ENCODE peak calls at places on chromosomes 11 and 22, in five cellular contexts. One of them, this sample, is unnamed.

GRCh38 chr22:37162221-37163095 is 12.7 kb upstream of the IL2RB start:
- DNase-seq in stomach: no peak
- DNase-seq in heart left ventricle: peak; percentile 33
- DNase-seq in adrenal gland: no peak
- DNase-seq in transverse colon: peak; percentile 49
- DNase-seq in this sample: peak; percentile 2

GRCh38 chr11:78037056-78037455 is 14.0 kb upstream of the KCTD14 start:
- DNase-seq in stomach: peak; percentile 89
- DNase-seq in heart left ventricle: no peak
- DNase-seq in adrenal gland: no peak
- DNase-seq in transverse colon: peak; percentile 71
- DNase-seq in this sample: peak; percentile 82

GRCh38 chr11:31499576-31500178 is 9.7 kb downstream of the IMMP1L start:
- DNase-seq in stomach: no peak
- DNase-seq in heart left ventricle: no peak
- DNase-seq in adrenal gland: no peak
- DNase-seq in transverse colon: no peak
- DNase-seq in this sample: no peak

GRCh38 chr11:21430532-21430931 is 761.1 kb downstream of the NELL1 start:
- DNase-seq in stomach: no peak
- DNase-seq in heart left ventricle: no peak
- DNase-seq in adrenal gland: no peak
- DNase-seq in transverse colon: no peak
- DNase-seq in this sample: no peak

GRCh38 chr11:46733234-46733633 is 14.2 kb downstream of the F2 start:
- DNase-seq in stomach: no peak
- DNase-seq in heart left ventricle: no peak
- DNase-seq in adrenal gland: no peak
- DNase-seq in transverse colon: no peak
- DNase-seq in this sample: no peak

GRCh38 chr22:18024276-18024939 is at the start of gene MICAL3:
- DNase-seq in stomach: peak; percentile 69
- DNase-seq in heart left ventricle: peak; percentile 78
- DNase-seq in adrenal gland: peak; percentile 61
- DNase-seq in transverse colon: peak; percentile 75
- DNase-seq in this sample: peak; percentile 75

GRCh38 chr11:82854242-82854641 is 46.0 kb downstream of the PRCP start:
- DNase-seq in stomach: no peak
- DNase-seq in heart left ventricle: no peak
- DNase-seq in adrenal gland: no peak
- DNase-seq in transverse colon: no peak
- DNase-seq in this sample: no peak

GRCh38 chr11:90286640-90287039 is 63.8 kb upstream of the CHORDC1 start:
- DNase-seq in stomach: no peak
- DNase-seq in heart left ventricle: peak; percentile 18
- DNase-seq in adrenal gland: no peak
- DNase-seq in transverse colon: no peak
- DNase-seq in this sample: no peak

GRCh38 chr22:23850136-23850611 is 7.5 kb upstream of the SLC2A11 start:
- DNase-seq in stomach: peak; percentile 52
- DNase-seq in heart left ventricle: no peak
- DNase-seq in adrenal gland: no peak
- DNase-seq in transverse colon: no peak
- DNase-seq in this sample: peak; percentile 71

GRCh38 chr11:125745979-125746378 is at the start of gene PATE1:
- DNase-seq in stomach: no peak
- DNase-seq in heart left ventricle: no peak
- DNase-seq in adrenal gland: no peak
- DNase-seq in transverse colon: no peak
- DNase-seq in this sample: no peak

GRCh38 chr11:75349540-75350116 is 1.8 kb downstream of the ARRB1 start:
- DNase-seq in stomach: no peak
- DNase-seq in heart left ventricle: peak; percentile 74
- DNase-seq in adrenal gland: no peak
- DNase-seq in transverse colon: no peak
- DNase-seq in this sample: peak; percentile 83

GRCh38 chr22:36745301-36745995 is 30.5 kb downstream of the IFT27 start:
- DNase-seq in stomach: no peak
- DNase-seq in heart left ventricle: no peak
- DNase-seq in adrenal gland: no peak
- DNase-seq in transverse colon: no peak
- DNase-seq in this sample: no peak

GRCh38 chr11:61787928-61788491 is 4.4 kb downstream of the TMEM258 start:
- DNase-seq in stomach: peak; percentile 72
- DNase-seq in heart left ventricle: peak; percentile 56
- DNase-seq in adrenal gland: no peak
- DNase-seq in transverse colon: peak; percentile 26
- DNase-seq in this sample: no peak

GRCh38 chr11:110522456-110522855 is 92.7 kb downstream of the FDX1 start:
- DNase-seq in stomach: no peak
- DNase-seq in heart left ventricle: no peak
- DNase-seq in adrenal gland: no peak
- DNase-seq in transverse colon: no peak
- DNase-seq in this sample: no peak

GRCh38 chr11:70804174-70804855 is 406.0 kb downstream of the CTTN start:
- DNase-seq in stomach: no peak
- DNase-seq in heart left ventricle: peak; percentile 38
- DNase-seq in adrenal gland: no peak
- DNase-seq in transverse colon: no peak
- DNase-seq in this sample: no peak

GRCh38 chr11:10695821-10696220 is 2.3 kb upstream of the IRAG1 start:
- DNase-seq in stomach: no peak
- DNase-seq in heart left ventricle: no peak
- DNase-seq in adrenal gland: no peak
- DNase-seq in transverse colon: no peak
- DNase-seq in this sample: no peak

GRCh38 chr11:70341881-70342429 is 56.4 kb upstream of the CTTN start:
- DNase-seq in stomach: no peak
- DNase-seq in heart left ventricle: no peak
- DNase-seq in adrenal gland: no peak
- DNase-seq in transverse colon: no peak
- DNase-seq in this sample: no peak

GRCh38 chr11:12922980-12923507 is 86.1 kb upstream of the RASSF10 start:
- DNase-seq in stomach: no peak
- DNase-seq in heart left ventricle: no peak
- DNase-seq in adrenal gland: no peak
- DNase-seq in transverse colon: no peak
- DNase-seq in this sample: no peak

GRCh38 chr11:64879226-64879900 is 942 bp upstream of the EHD1 start:
- DNase-seq in stomach: no peak
- DNase-seq in heart left ventricle: peak; percentile 67
- DNase-seq in adrenal gland: no peak
- DNase-seq in transverse colon: peak; percentile 33
- DNase-seq in this sample: peak; percentile 70

DNA sequence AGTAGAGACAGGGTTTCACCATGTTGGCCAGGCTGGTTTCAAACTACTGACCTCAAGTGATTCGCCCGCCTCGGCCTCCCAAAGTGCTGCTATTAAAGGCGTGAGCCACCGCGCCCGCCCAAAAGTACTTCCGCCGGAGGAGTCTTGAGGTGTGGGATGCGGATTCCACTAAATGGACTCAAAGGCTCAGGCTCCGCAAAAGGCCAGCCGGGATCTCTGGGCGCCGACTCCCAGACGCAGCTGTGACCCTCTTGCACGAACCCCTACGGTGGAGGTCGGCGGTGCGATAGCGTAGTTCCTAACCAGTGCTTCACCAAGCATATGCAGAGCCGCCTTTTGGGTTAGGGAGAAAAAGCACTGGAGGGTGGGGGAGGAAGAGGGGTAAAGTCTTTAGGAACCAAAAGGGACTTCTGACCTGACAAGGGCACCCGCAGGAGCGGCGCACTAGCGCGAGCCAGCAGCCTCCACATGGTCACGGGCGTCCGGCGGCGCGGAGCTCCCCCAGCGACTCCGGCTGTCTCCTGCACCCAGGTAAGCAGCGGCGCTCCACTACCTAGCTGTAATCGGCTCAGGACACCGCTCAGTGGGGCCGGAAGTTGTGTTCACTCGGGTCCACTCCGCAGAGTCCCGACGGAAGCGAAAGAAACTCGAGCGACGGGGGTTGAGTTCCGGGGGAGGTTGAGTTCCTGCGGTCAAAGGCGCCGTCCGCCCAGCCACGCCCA is at the start of gene MRPL16:
- DNase-seq in stomach: peak; percentile 95
- DNase-seq in heart left ventricle: peak; percentile 93
- DNase-seq in adrenal gland: peak; percentile 90
- DNase-seq in transverse colon: peak; percentile 94
- DNase-seq in this sample: peak; percentile 91
- TF ChIP-seq POLR2A in stomach: peak; percentile 33
- TF ChIP-seq POLR2A in heart left ventricle: no peak
- TF ChIP-seq POLR2A in adrenal gland: peak; percentile 62
- TF ChIP-seq POLR2A in transverse colon: peak; percentile 79
- TF ChIP-seq POLR2A in this sample: peak; percentile 75

DNA sequence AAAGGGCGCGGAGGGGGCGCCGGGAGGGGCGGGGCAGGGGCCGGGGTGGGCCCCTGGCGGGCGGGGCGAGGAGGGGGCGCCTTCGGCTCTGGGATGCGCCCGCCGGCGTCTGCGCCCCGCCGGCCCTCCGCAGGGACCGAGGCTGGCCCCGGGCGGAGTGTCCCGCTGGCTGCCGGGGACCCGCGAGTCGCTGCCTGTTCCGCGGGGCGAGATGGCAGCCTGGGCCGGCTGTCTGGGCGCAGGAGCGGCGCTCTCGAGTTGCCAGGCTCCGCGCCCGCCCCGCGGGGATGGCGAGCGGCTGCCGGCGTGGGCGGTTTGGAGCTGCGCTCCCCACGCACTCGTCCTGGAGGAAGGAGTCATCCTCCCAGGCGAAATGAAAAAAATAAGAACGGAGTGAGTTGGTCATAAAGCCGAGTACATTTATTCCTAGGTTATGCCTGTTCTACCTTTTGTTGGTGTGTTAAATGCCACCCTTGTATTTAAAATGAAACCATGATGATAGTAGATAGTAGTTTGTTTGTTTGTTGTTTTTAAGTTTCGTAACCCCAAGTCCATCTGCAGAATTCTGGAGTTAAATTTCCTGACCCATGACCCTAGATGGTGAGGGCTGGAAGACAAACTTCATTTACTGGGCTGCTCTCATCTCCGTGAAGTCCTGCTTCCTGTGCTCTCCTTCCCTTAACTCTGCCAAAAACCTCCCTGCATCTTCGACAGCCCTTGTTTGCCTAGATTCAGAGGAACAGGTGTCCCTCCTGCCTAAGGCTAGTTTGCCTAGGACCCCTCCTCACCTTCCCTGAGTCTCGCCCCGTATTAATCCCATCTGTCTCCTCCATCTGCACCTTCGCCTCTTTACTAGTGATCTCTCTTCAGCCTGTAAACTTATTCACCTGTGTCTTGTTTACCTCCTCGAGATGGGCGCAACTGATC is 32.8 kb downstream of the EIF3F start:
- DNase-seq in stomach: no peak
- DNase-seq in heart left ventricle: no peak
- DNase-seq in adrenal gland: peak; percentile 35
- DNase-seq in transverse colon: no peak
- DNase-seq in this sample: no peak
- H3K27ac ChIP-seq in stomach: peak overlapping the region; percentile 82
- H3K27ac ChIP-seq in heart left ventricle: peak overlapping the region; percentile 74
- H3K27ac ChIP-seq in adrenal gland: peak overlapping the region; percentile 91
- H3K27ac ChIP-seq in transverse colon: peak overlapping the region; percentile 87
- H3K27ac ChIP-seq in this sample: no peak overlapping the region

GRCh38 chr22:42872821-42873220 is 15.7 kb upstream of the ARFGAP3 start:
- DNase-seq in stomach: no peak
- DNase-seq in heart left ventricle: no peak
- DNase-seq in adrenal gland: no peak
- DNase-seq in transverse colon: no peak
- DNase-seq in this sample: no peak

GRCh38 chr22:42869463-42869862 is 12.4 kb upstream of the ARFGAP3 start:
- DNase-seq in stomach: no peak
- DNase-seq in heart left ventricle: no peak
- DNase-seq in adrenal gland: no peak
- DNase-seq in transverse colon: no peak
- DNase-seq in this sample: no peak

GRCh38 chr22:42869888-42870480 is 12.9 kb upstream of the ARFGAP3 start:
- DNase-seq in stomach: no peak
- DNase-seq in heart left ventricle: no peak
- DNase-seq in adrenal gland: no peak
- DNase-seq in transverse colon: no peak
- DNase-seq in this sample: no peak

GRCh38 chr22:42873361-42873760 is 16.3 kb upstream of the ARFGAP3 start:
- DNase-seq in stomach: no peak
- DNase-seq in heart left ventricle: no peak
- DNase-seq in adrenal gland: no peak
- DNase-seq in transverse colon: no peak
- DNase-seq in this sample: no peak

GRCh38 chr22:42871146-42872050 is 14.3 kb upstream of the ARFGAP3 start:
- DNase-seq in stomach: no peak
- DNase-seq in heart left ventricle: no peak
- DNase-seq in adrenal gland: no peak
- DNase-seq in transverse colon: no peak
- DNase-seq in this sample: no peak
- TF ChIP-seq POLR2A in stomach: no peak
- TF ChIP-seq POLR2A in heart left ventricle: no peak
- TF ChIP-seq POLR2A in adrenal gland: no peak
- TF ChIP-seq POLR2A in transverse colon: no peak
- TF ChIP-seq POLR2A in this sample: no peak

GRCh38 chr22:46051646-46052045 is 74.7 kb upstream of the WNT7B start:
- DNase-seq in stomach: peak; percentile 21
- DNase-seq in heart left ventricle: no peak
- DNase-seq in adrenal gland: no peak
- DNase-seq in transverse colon: peak; percentile 3
- DNase-seq in this sample: peak; percentile 41

GRCh38 chr22:46050451-46050845 is 73.5 kb upstream of the WNT7B start:
- DNase-seq in stomach: no peak
- DNase-seq in heart left ventricle: no peak
- DNase-seq in adrenal gland: no peak
- DNase-seq in transverse colon: peak; percentile 6
- DNase-seq in this sample: peak; percentile 37

GRCh38 chr22:46049726-46050450 is 72.9 kb upstream of the WNT7B start:
- DNase-seq in stomach: peak; percentile 24
- DNase-seq in heart left ventricle: no peak
- DNase-seq in adrenal gland: no peak
- DNase-seq in transverse colon: peak; percentile 6
- DNase-seq in this sample: peak; percentile 19

GRCh38 chr22:46052331-46052771 is 75.4 kb upstream of the WNT7B start:
- DNase-seq in stomach: peak; percentile 26
- DNase-seq in heart left ventricle: no peak
- DNase-seq in adrenal gland: no peak
- DNase-seq in transverse colon: peak; percentile 14
- DNase-seq in this sample: peak; percentile 51

DNA sequence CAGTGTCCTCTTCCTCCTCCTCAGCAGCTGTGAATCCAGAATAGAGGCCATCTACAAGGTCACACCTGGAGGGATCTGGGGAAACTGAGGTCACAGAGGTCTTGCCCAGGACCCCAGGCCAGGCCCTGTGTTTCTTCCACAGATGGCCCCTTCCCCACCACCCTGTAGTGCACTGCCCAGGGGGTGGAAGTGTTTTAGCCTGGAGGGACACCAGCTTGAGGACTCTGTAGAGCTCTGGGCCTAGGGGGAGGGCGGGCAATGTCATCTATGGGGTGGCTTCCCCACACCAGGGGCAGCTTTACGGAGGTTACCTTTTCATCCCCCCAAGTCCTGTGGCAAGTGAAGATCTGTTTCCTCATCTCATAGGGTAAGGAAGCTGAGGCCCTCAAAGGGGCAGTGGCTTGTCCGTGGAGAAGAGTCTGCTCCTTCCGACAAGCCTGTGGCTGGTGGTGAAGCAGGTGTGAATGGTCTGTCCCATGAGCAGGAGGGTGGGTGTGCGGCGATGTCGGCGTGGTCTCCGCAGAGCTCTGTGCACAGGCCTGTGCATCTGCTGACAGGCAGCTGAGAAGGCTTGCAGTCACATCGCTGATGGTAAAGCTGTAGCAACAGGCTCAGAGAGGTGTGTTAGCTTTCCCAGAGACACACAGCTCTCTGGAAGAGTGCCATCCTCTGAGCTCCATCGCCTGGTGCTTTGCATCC is 74.1 kb upstream of the WNT7B start:
- DNase-seq in stomach: peak; percentile 21
- DNase-seq in heart left ventricle: no peak
- DNase-seq in adrenal gland: no peak
- DNase-seq in transverse colon: peak; percentile 7
- DNase-seq in this sample: peak; percentile 20
- H3K27ac ChIP-seq in stomach: peak overlapping the region; percentile 100
- H3K27ac ChIP-seq in heart left ventricle: no peak overlapping the region
- H3K27ac ChIP-seq in adrenal gland: peak overlapping the region; percentile 99
- H3K27ac ChIP-seq in transverse colon: peak overlapping the region; percentile 99
- H3K27ac ChIP-seq in this sample: no peak overlapping the region